ENCODE peak calls at places on chromosome 7, in seven cellular contexts. One of them, this sample, is unnamed.

GRCh38 chr7:81161459-81162075 is 242.7 kb upstream of the SEMA3C start:
- DNase-seq in bronchial epithelial cell: peak
- DNase-seq in Right ventricle myocardium inferior: no peak
- DNase-seq in stimulated activated CD4-positive, alpha-beta T cell treated with anti-CD3 and anti-CD28 coated beads, Interleukin-15, amount 100 ng/mL, for 1 hour: no peak
- DNase-seq in NCI-H446 treated with DMSO at 0.1 percent for 48 hours: peak
- DNase-seq in CD8-positive, alpha-beta T cell: no peak
- DNase-seq in Panc1: no peak
- DNase-seq in this sample: no peak

GRCh38 chr7:136342221-136342620 is 365.1 kb upstream of the MTPN start:
- DNase-seq in stimulated activated CD4-positive, alpha-beta T cell treated with anti-CD3 and anti-CD28 coated beads, Interleukin-15, amount 100 ng/mL, for 1 hour: no peak
- DNase-seq in CD8-positive, alpha-beta T cell: no peak
- DNase-seq in NCI-H446 treated with DMSO at 0.1 percent for 48 hours: no peak
- DNase-seq in bronchial epithelial cell: no peak
- DNase-seq in Panc1: no peak
- DNase-seq in Right ventricle myocardium inferior: no peak
- DNase-seq in this sample: no peak

GRCh38 chr7:6273380-6273837 is 985 bp upstream of the CYTH3 start:
- DNase-seq in Panc1: no peak
- DNase-seq in stimulated activated CD4-positive, alpha-beta T cell treated with anti-CD3 and anti-CD28 coated beads, Interleukin-15, amount 100 ng/mL, for 1 hour: no peak
- DNase-seq in NCI-H446 treated with DMSO at 0.1 percent for 48 hours: no peak
- DNase-seq in bronchial epithelial cell: no peak
- DNase-seq in CD8-positive, alpha-beta T cell: no peak
- DNase-seq in Right ventricle myocardium inferior: no peak
- DNase-seq in this sample: no peak

GRCh38 chr7:127702253-127702652 is 50.3 kb downstream of the SND1 start:
- DNase-seq in stimulated activated CD4-positive, alpha-beta T cell treated with anti-CD3 and anti-CD28 coated beads, Interleukin-15, amount 100 ng/mL, for 1 hour: no peak
- DNase-seq in CD8-positive, alpha-beta T cell: no peak
- DNase-seq in Right ventricle myocardium inferior: no peak
- DNase-seq in Panc1: no peak
- DNase-seq in NCI-H446 treated with DMSO at 0.1 percent for 48 hours: no peak
- DNase-seq in bronchial epithelial cell: no peak
- DNase-seq in this sample: no peak

GRCh38 chr7:66505531-66506451 is 122.9 kb upstream of the KCTD7 start:
- DNase-seq in Panc1: no peak
- DNase-seq in CD8-positive, alpha-beta T cell: no peak
- DNase-seq in stimulated activated CD4-positive, alpha-beta T cell treated with anti-CD3 and anti-CD28 coated beads, Interleukin-15, amount 100 ng/mL, for 1 hour: no peak
- DNase-seq in bronchial epithelial cell: no peak
- DNase-seq in NCI-H446 treated with DMSO at 0.1 percent for 48 hours: no peak
- DNase-seq in Right ventricle myocardium inferior: no peak
- DNase-seq in this sample: peak

GRCh38 chr7:2862831-2863361 is 18.8 kb upstream of the GNA12 start:
- DNase-seq in NCI-H446 treated with DMSO at 0.1 percent for 48 hours: no peak
- DNase-seq in bronchial epithelial cell: no peak
- DNase-seq in Panc1: no peak
- DNase-seq in Right ventricle myocardium inferior: no peak
- DNase-seq in CD8-positive, alpha-beta T cell: no peak
- DNase-seq in stimulated activated CD4-positive, alpha-beta T cell treated with anti-CD3 and anti-CD28 coated beads, Interleukin-15, amount 100 ng/mL, for 1 hour: no peak
- DNase-seq in this sample: peak

GRCh38 chr7:120792091-120792860 is 65.7 kb downstream of the TSPAN12 start:
- DNase-seq in Panc1: peak
- DNase-seq in Right ventricle myocardium inferior: peak
- DNase-seq in CD8-positive, alpha-beta T cell: no peak
- DNase-seq in NCI-H446 treated with DMSO at 0.1 percent for 48 hours: no peak
- DNase-seq in stimulated activated CD4-positive, alpha-beta T cell treated with anti-CD3 and anti-CD28 coated beads, Interleukin-15, amount 100 ng/mL, for 1 hour: peak
- DNase-seq in bronchial epithelial cell: peak
- DNase-seq in this sample: peak

GRCh38 chr7:150405584-150406310 is 26.6 kb downstream of the ZNF775 start:
- DNase-seq in NCI-H446 treated with DMSO at 0.1 percent for 48 hours: no peak
- DNase-seq in Right ventricle myocardium inferior: peak
- DNase-seq in Panc1: no peak
- DNase-seq in CD8-positive, alpha-beta T cell: no peak
- DNase-seq in bronchial epithelial cell: no peak
- DNase-seq in stimulated activated CD4-positive, alpha-beta T cell treated with anti-CD3 and anti-CD28 coated beads, Interleukin-15, amount 100 ng/mL, for 1 hour: peak
- DNase-seq in this sample: no peak

GRCh38 chr7:151735186-151735853 is 141.6 kb downstream of the PRKAG2 start:
- DNase-seq in CD8-positive, alpha-beta T cell: no peak
- DNase-seq in NCI-H446 treated with DMSO at 0.1 percent for 48 hours: no peak
- DNase-seq in Right ventricle myocardium inferior: no peak
- DNase-seq in Panc1: no peak
- DNase-seq in bronchial epithelial cell: no peak
- DNase-seq in stimulated activated CD4-positive, alpha-beta T cell treated with anti-CD3 and anti-CD28 coated beads, Interleukin-15, amount 100 ng/mL, for 1 hour: no peak
- DNase-seq in this sample: no peak

GRCh38 chr7:73986158-73986631 is 41.8 kb upstream of the ELN start:
- DNase-seq in bronchial epithelial cell: no peak
- DNase-seq in Right ventricle myocardium inferior: peak
- DNase-seq in NCI-H446 treated with DMSO at 0.1 percent for 48 hours: no peak
- DNase-seq in Panc1: no peak
- DNase-seq in CD8-positive, alpha-beta T cell: no peak
- DNase-seq in stimulated activated CD4-positive, alpha-beta T cell treated with anti-CD3 and anti-CD28 coated beads, Interleukin-15, amount 100 ng/mL, for 1 hour: no peak
- DNase-seq in this sample: no peak

GRCh38 chr7:137484326-137484725 is 140.8 kb upstream of the PTN start:
- DNase-seq in CD8-positive, alpha-beta T cell: no peak
- DNase-seq in bronchial epithelial cell: no peak
- DNase-seq in Right ventricle myocardium inferior: no peak
- DNase-seq in NCI-H446 treated with DMSO at 0.1 percent for 48 hours: no peak
- DNase-seq in Panc1: no peak
- DNase-seq in stimulated activated CD4-positive, alpha-beta T cell treated with anti-CD3 and anti-CD28 coated beads, Interleukin-15, amount 100 ng/mL, for 1 hour: no peak
- DNase-seq in this sample: no peak

GRCh38 chr7:10483671-10484070 is 490.0 kb upstream of the PHF14 start:
- DNase-seq in CD8-positive, alpha-beta T cell: no peak
- DNase-seq in stimulated activated CD4-positive, alpha-beta T cell treated with anti-CD3 and anti-CD28 coated beads, Interleukin-15, amount 100 ng/mL, for 1 hour: no peak
- DNase-seq in NCI-H446 treated with DMSO at 0.1 percent for 48 hours: no peak
- DNase-seq in Panc1: no peak
- DNase-seq in Right ventricle myocardium inferior: no peak
- DNase-seq in bronchial epithelial cell: peak
- DNase-seq in this sample: no peak

GRCh38 chr7:80298201-80298600 is 163.6 kb downstream of the GNAI1 start:
- DNase-seq in Right ventricle myocardium inferior: no peak
- DNase-seq in NCI-H446 treated with DMSO at 0.1 percent for 48 hours: no peak
- DNase-seq in bronchial epithelial cell: peak
- DNase-seq in CD8-positive, alpha-beta T cell: no peak
- DNase-seq in Panc1: no peak
- DNase-seq in stimulated activated CD4-positive, alpha-beta T cell treated with anti-CD3 and anti-CD28 coated beads, Interleukin-15, amount 100 ng/mL, for 1 hour: no peak
- DNase-seq in this sample: no peak

GRCh38 chr7:23709081-23709746 is 805 bp upstream of the STK31 start:
- DNase-seq in bronchial epithelial cell: no peak
- DNase-seq in CD8-positive, alpha-beta T cell: no peak
- DNase-seq in Panc1: no peak
- DNase-seq in Right ventricle myocardium inferior: no peak
- DNase-seq in stimulated activated CD4-positive, alpha-beta T cell treated with anti-CD3 and anti-CD28 coated beads, Interleukin-15, amount 100 ng/mL, for 1 hour: no peak
- DNase-seq in NCI-H446 treated with DMSO at 0.1 percent for 48 hours: no peak
- DNase-seq in this sample: no peak

GRCh38 chr7:72292118-72292517 is 120.0 kb downstream of the CALN1 start:
- DNase-seq in bronchial epithelial cell: no peak
- DNase-seq in NCI-H446 treated with DMSO at 0.1 percent for 48 hours: no peak
- DNase-seq in Panc1: no peak
- DNase-seq in Right ventricle myocardium inferior: no peak
- DNase-seq in stimulated activated CD4-positive, alpha-beta T cell treated with anti-CD3 and anti-CD28 coated beads, Interleukin-15, amount 100 ng/mL, for 1 hour: no peak
- DNase-seq in CD8-positive, alpha-beta T cell: no peak
- DNase-seq in this sample: no peak

GRCh38 chr7:158266426-158266816 is 321.2 kb downstream of the PTPRN2 start:
- DNase-seq in Right ventricle myocardium inferior: no peak
- DNase-seq in NCI-H446 treated with DMSO at 0.1 percent for 48 hours: no peak
- DNase-seq in CD8-positive, alpha-beta T cell: no peak
- DNase-seq in bronchial epithelial cell: no peak
- DNase-seq in stimulated activated CD4-positive, alpha-beta T cell treated with anti-CD3 and anti-CD28 coated beads, Interleukin-15, amount 100 ng/mL, for 1 hour: no peak
- DNase-seq in Panc1: no peak
- DNase-seq in this sample: no peak

GRCh38 chr7:19701471-19701870 is 7.4 kb downstream of the POLR1F start:
- DNase-seq in Panc1: no peak
- DNase-seq in CD8-positive, alpha-beta T cell: no peak
- DNase-seq in NCI-H446 treated with DMSO at 0.1 percent for 48 hours: no peak
- DNase-seq in stimulated activated CD4-positive, alpha-beta T cell treated with anti-CD3 and anti-CD28 coated beads, Interleukin-15, amount 100 ng/mL, for 1 hour: no peak
- DNase-seq in bronchial epithelial cell: no peak
- DNase-seq in Right ventricle myocardium inferior: no peak
- DNase-seq in this sample: no peak

GRCh38 chr7:8282162-8282561 is 20.2 kb upstream of the ICA1 start:
- DNase-seq in stimulated activated CD4-positive, alpha-beta T cell treated with anti-CD3 and anti-CD28 coated beads, Interleukin-15, amount 100 ng/mL, for 1 hour: no peak
- DNase-seq in Right ventricle myocardium inferior: no peak
- DNase-seq in NCI-H446 treated with DMSO at 0.1 percent for 48 hours: no peak
- DNase-seq in Panc1: no peak
- DNase-seq in CD8-positive, alpha-beta T cell: no peak
- DNase-seq in bronchial epithelial cell: no peak
- DNase-seq in this sample: no peak

GRCh38 chr7:97733276-97734206 is 1.7 kb downstream of the TAC1 start:
- DNase-seq in stimulated activated CD4-positive, alpha-beta T cell treated with anti-CD3 and anti-CD28 coated beads, Interleukin-15, amount 100 ng/mL, for 1 hour: no peak
- DNase-seq in Right ventricle myocardium inferior: peak
- DNase-seq in Panc1: no peak
- DNase-seq in NCI-H446 treated with DMSO at 0.1 percent for 48 hours: no peak
- DNase-seq in bronchial epithelial cell: no peak
- DNase-seq in CD8-positive, alpha-beta T cell: no peak
- DNase-seq in this sample: no peak

GRCh38 chr7:25385731-25386136 is 157.4 kb upstream of the NPVF start:
- DNase-seq in bronchial epithelial cell: no peak
- DNase-seq in stimulated activated CD4-positive, alpha-beta T cell treated with anti-CD3 and anti-CD28 coated beads, Interleukin-15, amount 100 ng/mL, for 1 hour: no peak
- DNase-seq in Right ventricle myocardium inferior: no peak
- DNase-seq in Panc1: no peak
- DNase-seq in CD8-positive, alpha-beta T cell: no peak
- DNase-seq in NCI-H446 treated with DMSO at 0.1 percent for 48 hours: peak
- DNase-seq in this sample: no peak

This sample was measured in immature natural killer cell.